ENCODE peak calls at places on chromosomes 2 and 18, in nine cellular contexts. One of them, this sample, is unnamed.

GRCh38 chr2:237556773-237557632 is 9.4 kb upstream of the PRLH start:
- DNase-seq in KG1: no peak
- DNase-seq in memory B cell: no peak
- DNase-seq in activated naive CD4-positive, alpha-beta T cell: no peak
- DNase-seq in astrocyte of the cerebellum: no peak
- DNase-seq in SW 1271: no peak
- DNase-seq in islet precursor cell: no peak
- DNase-seq in NCI-H2171: no peak
- DNase-seq in cardiac muscle cell: no peak
- DNase-seq in this sample: no peak

GRCh38 chr2:127619901-127620705 is 25.9 kb upstream of the GPR17 start:
- DNase-seq in NCI-H2171: no peak
- DNase-seq in islet precursor cell: peak
- DNase-seq in KG1: no peak
- DNase-seq in cardiac muscle cell: no peak
- DNase-seq in SW 1271: no peak
- DNase-seq in astrocyte of the cerebellum: no peak
- DNase-seq in memory B cell: peak
- DNase-seq in activated naive CD4-positive, alpha-beta T cell: no peak
- DNase-seq in this sample: no peak

GRCh38 chr2:240161087-240161750 is 20.8 kb upstream of the OTOS start:
- DNase-seq in SW 1271: no peak
- DNase-seq in astrocyte of the cerebellum: no peak
- DNase-seq in islet precursor cell: no peak
- DNase-seq in cardiac muscle cell: no peak
- DNase-seq in KG1: no peak
- DNase-seq in memory B cell: no peak
- DNase-seq in activated naive CD4-positive, alpha-beta T cell: no peak
- DNase-seq in NCI-H2171: no peak
- DNase-seq in this sample: no peak

GRCh38 chr2:168624028-168624427 is 168.0 kb downstream of the CERS6 start:
- DNase-seq in NCI-H2171: no peak
- DNase-seq in KG1: no peak
- DNase-seq in cardiac muscle cell: no peak
- DNase-seq in astrocyte of the cerebellum: no peak
- DNase-seq in activated naive CD4-positive, alpha-beta T cell: no peak
- DNase-seq in islet precursor cell: no peak
- DNase-seq in SW 1271: no peak
- DNase-seq in memory B cell: no peak
- DNase-seq in this sample: no peak

GRCh38 chr2:174778479-174778962 is 14.2 kb upstream of the CHRNA1 start:
- DNase-seq in islet precursor cell: no peak
- DNase-seq in NCI-H2171: no peak
- DNase-seq in astrocyte of the cerebellum: peak
- DNase-seq in SW 1271: no peak
- DNase-seq in KG1: no peak
- DNase-seq in cardiac muscle cell: no peak
- DNase-seq in activated naive CD4-positive, alpha-beta T cell: peak
- DNase-seq in memory B cell: no peak
- DNase-seq in this sample: peak

GRCh38 chr2:120684691-120685402 is 50.8 kb upstream of the GLI2 start:
- DNase-seq in memory B cell: no peak
- DNase-seq in KG1: no peak
- DNase-seq in SW 1271: no peak
- DNase-seq in cardiac muscle cell: no peak
- DNase-seq in NCI-H2171: no peak
- DNase-seq in activated naive CD4-positive, alpha-beta T cell: no peak
- DNase-seq in astrocyte of the cerebellum: no peak
- DNase-seq in islet precursor cell: peak
- DNase-seq in this sample: peak

GRCh38 chr2:240905176-240905781 is 857 bp upstream of the CROCC2 start:
- DNase-seq in NCI-H2171: peak
- DNase-seq in activated naive CD4-positive, alpha-beta T cell: no peak
- DNase-seq in islet precursor cell: no peak
- DNase-seq in astrocyte of the cerebellum: no peak
- DNase-seq in memory B cell: no peak
- DNase-seq in KG1: no peak
- DNase-seq in SW 1271: no peak
- DNase-seq in cardiac muscle cell: no peak
- DNase-seq in this sample: no peak

GRCh38 chr2:21453728-21454127 is 330.0 kb downstream of the TDRD15 start:
- DNase-seq in activated naive CD4-positive, alpha-beta T cell: no peak
- DNase-seq in cardiac muscle cell: no peak
- DNase-seq in SW 1271: no peak
- DNase-seq in astrocyte of the cerebellum: no peak
- DNase-seq in islet precursor cell: no peak
- DNase-seq in KG1: no peak
- DNase-seq in memory B cell: no peak
- DNase-seq in NCI-H2171: no peak
- DNase-seq in this sample: no peak

GRCh38 chr2:45191096-45191863 is 182.0 kb upstream of the SIX2 start:
- DNase-seq in cardiac muscle cell: no peak
- DNase-seq in NCI-H2171: no peak
- DNase-seq in islet precursor cell: peak
- DNase-seq in activated naive CD4-positive, alpha-beta T cell: no peak
- DNase-seq in memory B cell: no peak
- DNase-seq in SW 1271: no peak
- DNase-seq in astrocyte of the cerebellum: no peak
- DNase-seq in KG1: no peak
- DNase-seq in this sample: no peak

GRCh38 chr2:157627594-157628281 is 926 bp downstream of the ACVR1C start:
- DNase-seq in activated naive CD4-positive, alpha-beta T cell: peak
- DNase-seq in memory B cell: no peak
- DNase-seq in cardiac muscle cell: peak
- DNase-seq in NCI-H2171: peak
- DNase-seq in islet precursor cell: no peak
- DNase-seq in SW 1271: no peak
- DNase-seq in KG1: no peak
- DNase-seq in astrocyte of the cerebellum: peak
- DNase-seq in this sample: no peak

GRCh38 chr2:118388771-118389170 is 300.5 kb downstream of the INSIG2 start:
- DNase-seq in SW 1271: no peak
- DNase-seq in cardiac muscle cell: no peak
- DNase-seq in memory B cell: no peak
- DNase-seq in activated naive CD4-positive, alpha-beta T cell: no peak
- DNase-seq in NCI-H2171: no peak
- DNase-seq in astrocyte of the cerebellum: no peak
- DNase-seq in islet precursor cell: no peak
- DNase-seq in KG1: no peak
- DNase-seq in this sample: peak

GRCh38 chr18:42773870-42774269 is 341.6 kb downstream of the RIT2 start:
- DNase-seq in KG1: no peak
- DNase-seq in SW 1271: no peak
- DNase-seq in astrocyte of the cerebellum: peak
- DNase-seq in islet precursor cell: no peak
- DNase-seq in memory B cell: no peak
- DNase-seq in NCI-H2171: no peak
- DNase-seq in activated naive CD4-positive, alpha-beta T cell: no peak
- DNase-seq in cardiac muscle cell: no peak
- DNase-seq in this sample: no peak

GRCh38 chr2:207161247-207161646 is 4.5 kb downstream of the KLF7 start:
- DNase-seq in astrocyte of the cerebellum: no peak
- DNase-seq in NCI-H2171: no peak
- DNase-seq in activated naive CD4-positive, alpha-beta T cell: no peak
- DNase-seq in islet precursor cell: no peak
- DNase-seq in SW 1271: no peak
- DNase-seq in KG1: no peak
- DNase-seq in memory B cell: no peak
- DNase-seq in cardiac muscle cell: no peak
- DNase-seq in this sample: no peak

GRCh38 chr2:47551800-47552525 is 149.0 kb downstream of the MSH2 start:
- DNase-seq in KG1: no peak
- DNase-seq in cardiac muscle cell: no peak
- DNase-seq in islet precursor cell: no peak
- DNase-seq in SW 1271: no peak
- DNase-seq in activated naive CD4-positive, alpha-beta T cell: no peak
- DNase-seq in NCI-H2171: no peak
- DNase-seq in memory B cell: no peak
- DNase-seq in astrocyte of the cerebellum: no peak
- DNase-seq in this sample: no peak

GRCh38 chr2:158178646-158179045 is 77.0 kb downstream of the UPP2 start:
- DNase-seq in NCI-H2171: no peak
- DNase-seq in islet precursor cell: no peak
- DNase-seq in astrocyte of the cerebellum: no peak
- DNase-seq in KG1: no peak
- DNase-seq in cardiac muscle cell: no peak
- DNase-seq in memory B cell: no peak
- DNase-seq in SW 1271: no peak
- DNase-seq in activated naive CD4-positive, alpha-beta T cell: no peak
- DNase-seq in this sample: no peak